ENCODE peak calls at places on chromosomes 7 and 10, in seven cellular contexts. U, B, P, C, X, F and K are unnamed samples.

GRCh38 chr10:88330174-88330573 is 252.9 kb downstream of the RNLS start:
- DNase-seq in X (no peak), B (no peak), P (no peak), F (no peak), U (no peak), C (no peak), K (no peak)

GRCh38 chr7:102974366-102975236 is 61.8 kb downstream of the LRRC17 start:
- DNase-seq in C (no peak), F (peak), U (no peak), P (no peak), X (no peak), B (no peak), K (no peak)

GRCh38 chr7:149866817-149867447 is 6.8 kb upstream of the ATP6V0E2 start:
- DNase-seq in P (peak), C (no peak), F (peak), X (no peak), U (no peak), B (no peak), K (no peak)

GRCh38 chr7:157518514-157519175 is 181.8 kb downstream of the DNAJB6 start:
- DNase-seq in B (no peak), C (no peak), X (no peak), P (no peak), F (no peak), U (no peak), K (no peak)

GRCh38 chr7:17408904-17409290 is 110.4 kb downstream of the AHR start:
- DNase-seq in B (no peak), C (no peak), X (no peak), U (peak), P (no peak), F (no peak), K (no peak)

GRCh38 chr7:12893292-12893691 is 205.9 kb downstream of the ARL4A start:
- DNase-seq in C (no peak), P (no peak), X (no peak), F (no peak), B (no peak), U (no peak), K (no peak)

GRCh38 chr10:10222288-10222945 is 795.3 kb upstream of the CELF2 start:
- DNase-seq in X (no peak), U (peak), F (no peak), P (no peak), B (no peak), C (no peak), K (no peak)

GRCh38 chr7:158740013-158740656 is 35.5 kb upstream of the NCAPG2 start:
- DNase-seq in F (peak), X (no peak), C (no peak), P (peak), B (no peak), U (peak), K (peak)

GRCh38 chr10:95767884-95768556 is 12.1 kb downstream of the ENTPD1 start:
- DNase-seq in F (no peak), C (no peak), U (peak), P (no peak), B (no peak), X (no peak), K (no peak)

GRCh38 chr7:96591159-96591899 is 118.3 kb downstream of the SEM1 start:
- DNase-seq in C (no peak), P (no peak), B (no peak), F (no peak), U (no peak), X (no peak), K (no peak)

GRCh38 chr10:27745719-27746363 is at the start of gene MKX:
- DNase-seq in F (no peak), X (peak), P (no peak), B (no peak), U (peak), C (no peak), K (peak)

GRCh38 chr10:53479365-53479764 is 706.8 kb upstream of the MBL2 start:
- DNase-seq in X (no peak), B (no peak), P (no peak), U (no peak), F (no peak), C (no peak), K (no peak)

GRCh38 chr7:50807026-50807730 is 24.5 kb upstream of the GRB10 start:
- DNase-seq in C (no peak), X (no peak), F (no peak), U (peak), P (no peak), B (no peak), K (no peak)

GRCh38 chr7:47571355-47572100 is 10.4 kb downstream of the TNS3 start:
- DNase-seq in U (peak), X (peak), F (no peak), P (no peak), C (no peak), B (peak), K (peak)

GRCh38 chr7:73702665-73703064 is 16.8 kb downstream of the STX1A start:
- DNase-seq in C (no peak), U (no peak), B (no peak), P (no peak), X (no peak), F (no peak), K (no peak)

GRCh38 chr7:103123529-103123928 is 25.4 kb downstream of the NAPEPLD start:
- DNase-seq in B (no peak), U (no peak), C (no peak), X (no peak), P (no peak), F (no peak), K (no peak)

GRCh38 chr10:113541554-113541902 is 11.3 kb upstream of the HABP2 start:
- DNase-seq in B (no peak), U (no peak), C (no peak), P (no peak), X (no peak), F (no peak), K (no peak)

GRCh38 chr10:131750973-131751826 is 149.6 kb upstream of the PPP2R2D start:
- DNase-seq in C (no peak), P (no peak), F (no peak), X (peak), B (no peak), U (no peak), K (no peak)

GRCh38 chr7:1055084-1055450 is 10.7 kb downstream of the GPR146 start:
- DNase-seq in C (no peak), X (no peak), P (no peak), B (peak), U (no peak), F (no peak), K (peak)

GRCh38 chr10:21021843-21022594 is 124.9 kb upstream of the NEBL start:
- DNase-seq in C (no peak), B (no peak), F (no peak), U (no peak), X (no peak), P (no peak), K (no peak)

GRCh38 chr7:143979359-143979758 is 20.8 kb upstream of the OR6B1 start:
- DNase-seq in B (no peak), X (no peak), F (peak), C (no peak), P (peak), U (peak), K (no peak)

GRCh38 chr10:51183783-51184182 is 109.5 kb downstream of the PRKG1 start:
- DNase-seq in C (no peak), P (no peak), B (no peak), F (no peak), U (no peak), X (no peak), K (no peak)

GRCh38 chr10:133127291-133128125 is 32.5 kb upstream of the KNDC1 start:
- DNase-seq in B (no peak), F (no peak), P (no peak), U (no peak), C (no peak), X (no peak), K (no peak)

GRCh38 chr10:126935263-126935946 is 30.2 kb downstream of the DOCK1 start:
- DNase-seq in X (no peak), C (no peak), P (no peak), U (peak), F (peak), B (no peak), K (no peak)

GRCh38 chr10:32995751-32996150 is 37.7 kb upstream of the ITGB1 start:
- DNase-seq in P (no peak), U (no peak), F (no peak), B (no peak), C (no peak), X (no peak), K (no peak)

GRCh38 chr7:107014381-107015023 is 30.0 kb upstream of the PRKAR2B start:
- DNase-seq in P (no peak), F (peak), U (no peak), X (no peak), C (no peak), B (no peak), K (no peak)

GRCh38 chr10:100977436-100977835 is 8.1 kb downstream of the SEMA4G start:
- DNase-seq in F (no peak), P (no peak), C (no peak), U (no peak), X (no peak), B (no peak), K (no peak)